ENCODE peak calls at places on chromosome 11, in seven cellular contexts. T is stomach, O is suprapubic skin, C is A549, J is sigmoid colon, F is transverse colon, I is tibial nerve. P is an unnamed sample.

GRCh38 chr11:210122-210802 is 2.8 kb downstream of the RIC8A start:
- DNase-seq in T (peak), O (peak), C (peak), J (peak), F (no peak), I (no peak), P (peak)

GRCh38 chr11:115720537-115721308 is 216.5 kb upstream of the CADM1 start:
- DNase-seq in T (no peak), O (no peak), C (no peak), J (peak), F (no peak), I (no peak), P (no peak)

GRCh38 chr11:12901874-12902481 is 107.1 kb upstream of the RASSF10 start:
- DNase-seq in T (no peak), O (no peak), C (no peak), J (no peak), F (no peak), I (no peak), P (no peak)

GRCh38 chr11:94674005-94674491 is 94.1 kb upstream of the AMOTL1 start:
- DNase-seq in T (no peak), O (no peak), C (no peak), J (no peak), F (no peak), I (no peak), P (no peak)

GRCh38 chr11:116791002-116791812 is 472 bp downstream of the APOA5 start:
- DNase-seq in T (peak), O (peak), C (peak), J (peak), F (peak), I (peak), P (peak)

GRCh38 chr11:114511538-114511937 is 48.1 kb downstream of the NXPE1 start:
- DNase-seq in T (no peak), O (no peak), C (no peak), J (no peak), F (no peak), I (no peak), P (no peak)

GRCh38 chr11:28346721-28347120 is 238.5 kb downstream of the METTL15 start:
- DNase-seq in T (no peak), O (no peak), C (no peak), J (no peak), F (no peak), I (no peak), P (no peak)

GRCh38 chr11:33634291-33634834 is 66.3 kb downstream of the C11orf91 start:
- DNase-seq in T (no peak), O (no peak), C (peak), J (no peak), F (no peak), I (no peak), P (no peak)

GRCh38 chr11:122141757-122142156 is 25.7 kb upstream of the BLID start:
- DNase-seq in T (no peak), O (no peak), C (no peak), J (no peak), F (no peak), I (no peak), P (no peak)
- TF ChIP-seq EP300 in T (no peak), O (no peak), C (no peak), J (no peak), F (no peak), I (no peak), P (no peak)

DNA sequence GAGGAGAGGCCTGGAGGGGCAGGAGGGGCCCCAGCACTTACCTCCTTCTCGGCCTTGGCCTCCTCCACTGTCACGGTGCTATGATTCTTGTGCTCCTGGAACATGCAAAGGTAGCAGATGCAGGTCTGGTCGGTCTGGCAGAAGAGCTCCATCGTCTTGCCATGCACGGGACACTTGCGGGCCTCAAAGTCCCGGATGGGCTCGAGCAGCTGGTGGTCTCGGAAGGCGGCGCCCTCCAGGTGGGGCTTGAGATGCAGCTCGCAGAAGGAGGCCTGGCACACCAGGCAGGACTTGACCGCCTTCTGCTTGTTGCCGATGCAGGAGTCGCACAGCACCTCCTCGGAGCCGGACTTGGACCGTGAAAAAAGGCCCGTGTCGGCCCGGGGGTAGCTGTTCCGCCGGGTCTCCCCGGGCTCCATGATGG is 714 bp downstream of the TRIM29 start:
- DNase-seq in T (peak), O (peak), C (no peak), J (peak), F (peak), I (peak), P (no peak)
- H3K4me3 ChIP-seq in T (no peak), O (peak), C (no peak), J (no peak), F (no peak), I (no peak), P (no peak)

DNA sequence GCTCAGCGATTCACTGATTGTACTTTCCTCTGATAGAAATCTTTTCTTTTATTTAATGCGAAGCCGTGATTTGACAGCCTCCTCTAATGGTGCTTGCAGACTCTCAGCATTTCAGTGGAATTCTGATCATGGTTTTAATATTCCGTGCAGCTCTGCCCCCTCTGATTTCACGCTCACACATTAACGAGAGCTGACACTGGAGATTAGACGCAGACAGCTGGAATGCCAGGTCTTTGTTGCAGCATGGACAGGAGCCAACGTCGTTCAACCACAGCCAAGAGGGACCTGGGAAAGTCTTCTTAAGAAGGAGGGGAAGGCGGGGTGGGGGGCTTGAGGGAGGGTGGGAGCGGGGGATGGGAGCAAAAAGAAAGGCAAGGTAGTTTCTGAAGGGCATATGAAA is 186.4 kb downstream of the BLID start:
- DNase-seq in T (no peak), O (no peak), C (no peak), J (no peak), F (no peak), I (peak), P (no peak)
- TF ChIP-seq EP300 in T (no peak), O (no peak), C (no peak), J (no peak), F (no peak), I (no peak), P (no peak)

GRCh38 chr11:36408476-36409136 is 101.5 kb downstream of the TRAF6 start:
- DNase-seq in T (no peak), O (no peak), C (no peak), J (no peak), F (no peak), I (no peak), P (no peak)
- H3K4me3 ChIP-seq in T (no peak), O (no peak), C (no peak), J (no peak), F (no peak), I (no peak), P (no peak)

GRCh38 chr11:2898366-2899079 is 12.9 kb upstream of the CDKN1C start:
- DNase-seq in T (peak), O (no peak), C (no peak), J (peak), F (peak), I (peak), P (peak)
- TF ChIP-seq EP300 in T (no peak), O (no peak), C (no peak), J (no peak), F (no peak), I (peak), P (no peak)

GRCh38 chr11:104798794-104799193 is 99.5 kb downstream of the CASP12 start:
- DNase-seq in T (no peak), O (no peak), C (no peak), J (no peak), F (no peak), I (no peak), P (no peak)

GRCh38 chr11:104803770-104804169 is 94.5 kb downstream of the CASP12 start:
- DNase-seq in T (no peak), O (no peak), C (no peak), J (no peak), F (no peak), I (no peak), P (no peak)

GRCh38 chr11:104795511-104796213 is 102.6 kb downstream of the CASP12 start:
- DNase-seq in T (no peak), O (no peak), C (no peak), J (no peak), F (no peak), I (no peak), P (no peak)

DNA sequence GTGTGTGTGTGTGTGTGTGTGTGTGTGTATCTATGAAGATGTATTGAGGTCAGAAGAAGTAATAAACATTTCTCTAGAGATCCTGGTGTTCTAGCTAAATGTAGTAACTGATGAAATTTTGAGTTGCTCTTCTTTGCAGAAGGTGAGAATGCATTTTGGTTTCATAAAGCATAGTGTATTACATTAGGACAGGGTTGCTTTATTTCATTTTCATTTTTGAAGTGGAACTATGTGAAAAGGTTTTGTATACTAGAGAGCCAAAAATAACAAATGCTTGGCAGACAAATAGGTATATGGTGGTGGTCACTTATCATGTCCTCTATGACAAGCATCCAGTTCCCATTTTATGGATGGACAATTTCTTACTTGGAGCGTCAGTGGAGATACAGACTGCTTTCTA is 99.0 kb downstream of the CASP12 start:
- DNase-seq in T (no peak), O (no peak), C (no peak), J (no peak), F (no peak), I (no peak), P (no peak)
- H3K4me3 ChIP-seq in T (no peak), O (no peak), C (no peak), J (no peak), F (no peak), I (no peak), P (no peak)

GRCh38 chr11:130831506-130832385 is 84.5 kb downstream of the SNX19 start:
- DNase-seq in T (no peak), O (no peak), C (no peak), J (no peak), F (no peak), I (no peak), P (peak)
- TF ChIP-seq EP300 in T (no peak), O (no peak), C (no peak), J (no peak), F (no peak), I (no peak), P (no peak)

GRCh38 chr11:69702769-69703510 is 882 bp downstream of the FGF19 start:
- DNase-seq in T (no peak), O (no peak), C (no peak), J (no peak), F (no peak), I (no peak), P (peak)

GRCh38 chr11:69705246-69705856 is 1.5 kb upstream of the FGF19 start:
- DNase-seq in T (no peak), O (no peak), C (no peak), J (no peak), F (no peak), I (no peak), P (no peak)

GRCh38 chr11:69702239-69702668 is 1.6 kb downstream of the FGF19 start:
- DNase-seq in T (no peak), O (no peak), C (no peak), J (peak), F (no peak), I (no peak), P (peak)

GRCh38 chr11:69704508-69705245 is 855 bp upstream of the FGF19 start:
- DNase-seq in T (no peak), O (no peak), C (peak), J (no peak), F (no peak), I (no peak), P (no peak)

DNA sequence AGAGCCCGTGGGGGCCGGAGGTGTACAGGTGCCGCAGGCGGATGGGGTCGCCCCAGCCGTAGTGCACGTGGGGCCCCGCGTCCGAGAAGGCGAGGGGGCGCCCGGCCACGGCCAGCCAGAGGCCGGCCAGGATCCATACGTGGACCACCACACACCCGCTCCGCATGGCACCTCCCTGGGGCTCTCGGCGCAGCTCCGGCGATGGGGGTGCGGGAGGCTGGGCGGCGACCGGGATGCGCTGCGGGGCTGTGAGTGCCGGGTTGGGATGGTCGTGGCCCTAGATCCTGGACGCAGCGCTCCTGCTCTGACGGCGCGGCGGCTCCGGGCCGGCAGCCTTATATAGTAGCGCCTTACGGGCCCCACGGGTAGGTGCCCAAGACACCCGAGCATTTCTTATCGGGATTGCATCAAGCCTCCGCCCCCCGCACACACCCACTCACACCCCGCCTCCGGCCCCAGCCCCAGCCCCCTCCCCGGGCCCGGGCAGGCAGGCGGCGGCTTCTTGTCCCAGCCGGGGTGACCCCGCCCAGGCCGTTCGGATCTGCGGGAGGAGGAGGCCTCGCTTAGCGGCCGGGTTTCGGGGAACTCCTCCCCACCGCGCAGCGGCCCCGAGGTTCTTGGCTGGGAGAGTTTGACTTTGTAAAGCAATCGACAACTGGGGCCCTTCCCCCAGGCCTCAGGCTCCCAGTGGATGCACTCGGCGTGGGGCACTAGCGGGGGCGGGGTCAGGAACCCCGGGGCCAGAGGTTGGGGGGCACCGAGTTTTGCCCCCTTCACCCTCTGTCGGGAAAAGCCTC is at the start of gene FGF19:
- DNase-seq in T (no peak), O (no peak), C (peak), J (no peak), F (no peak), I (no peak), P (peak)
- H3K4me3 ChIP-seq in T (peak), O (peak), C (peak), J (no peak), F (no peak), I (no peak), P (no peak)

P was measured in upper lobe of left lung.